ENCODE peak calls at places on chromosome 14, in nine cellular contexts. J, Y, V, Q, B, D, N, W and U are unnamed samples.
A peak's percentile ranks its signal among the peaks of the same experiment; 100 is the strongest.

GRCh38 chr14:78921856-78922255 is 751.7 kb downstream of the NRXN3 start:
- DNase-seq in W (no peak), Y (no peak), Q (no peak), D (no peak), B (peak; percentile 28), N (no peak), J (no peak), V (no peak), U (peak; percentile 16)

GRCh38 chr14:102462391-102462790 is 47.2 kb downstream of the ANKRD9 start:
- DNase-seq in W (no peak), D (no peak), B (no peak), N (no peak), Q (no peak), J (no peak), V (no peak), Y (no peak), U (peak; percentile 36)

GRCh38 chr14:73457050-73457934 is 1.1 kb downstream of the NUMB start:
- DNase-seq in N (no peak), Y (peak; percentile 32), V (peak; percentile 55), W (peak; percentile 41), Q (no peak), B (peak; percentile 63), D (peak; percentile 63), J (peak; percentile 66), U (peak; percentile 83)

GRCh38 chr14:101087614-101088394 is 184.3 kb upstream of the RTL1 start:
- DNase-seq in N (no peak), V (no peak), D (no peak), Y (no peak), J (no peak), Q (no peak), B (no peak), W (no peak), U (no peak)

GRCh38 chr14:22003471-22003870 is 329.9 kb upstream of the OR4E1 start:
- DNase-seq in Q (no peak), B (no peak), Y (no peak), W (no peak), D (no peak), J (no peak), V (no peak), N (no peak), U (no peak)

GRCh38 chr14:43481864-43482263 is 1025.2 kb downstream of the FSCB start:
- DNase-seq in B (no peak), J (peak; percentile 14), V (no peak), Q (no peak), N (no peak), D (no peak), Y (no peak), W (no peak), U (no peak)

GRCh38 chr14:77151245-77151644 is 9.7 kb upstream of the ZDHHC22 start:
- DNase-seq in N (no peak), J (peak; percentile 89), W (peak; percentile 70), Y (peak; percentile 45), Q (no peak), V (peak; percentile 67), B (peak; percentile 71), D (peak; percentile 32), U (peak; percentile 39)

GRCh38 chr14:80213602-80214001 is 2.3 kb upstream of the DIO2 start:
- DNase-seq in W (peak; percentile 25), Y (peak; percentile 49), N (peak; percentile 12), B (peak; percentile 81), J (peak; percentile 86), D (peak; percentile 61), Q (peak; percentile 16), V (peak; percentile 48), U (peak; percentile 90)

GRCh38 chr14:81433378-81433777 is 33.3 kb upstream of the STON2 start:
- DNase-seq in Q (no peak), Y (no peak), D (no peak), N (no peak), W (no peak), J (no peak), V (no peak), B (no peak), U (no peak)

GRCh38 chr14:73755434-73756014 is 41.3 kb upstream of the PNMA1 start:
- DNase-seq in J (no peak), Q (no peak), B (no peak), W (no peak), N (no peak), D (no peak), Y (peak; percentile 24), V (no peak), U (peak; percentile 54)

GRCh38 chr14:47539065-47539464 is 136.3 kb downstream of the MDGA2 start:
- DNase-seq in N (no peak), B (peak; percentile 43), V (peak; percentile 38), D (peak; percentile 37), W (no peak), J (peak; percentile 81), Y (peak; percentile 7), Q (no peak), U (no peak)

GRCh38 chr14:27715561-27715960 is 1051.0 kb upstream of the FOXG1 start:
- DNase-seq in D (no peak), Q (no peak), W (no peak), B (no peak), V (no peak), J (no peak), Y (no peak), N (no peak), U (no peak)

GRCh38 chr14:24368562-24369252 is 723 bp downstream of the NFATC4 start:
- DNase-seq in Y (peak; percentile 53), V (peak; percentile 91), W (peak; percentile 94), J (peak; percentile 87), N (no peak), B (no peak), Q (no peak), D (peak; percentile 90), U (peak; percentile 90)

GRCh38 chr14:99525699-99526080 is 44.5 kb downstream of the CCNK start:
- DNase-seq in B (no peak), D (no peak), Q (no peak), W (peak; percentile 26), N (no peak), J (no peak), Y (no peak), V (no peak), U (no peak)

GRCh38 chr14:51087024-51087423 is 7.9 kb downstream of the TRIM9 start:
- DNase-seq in J (peak; percentile 41), W (no peak), B (peak; percentile 91), Q (peak; percentile 72), Y (no peak), V (no peak), N (peak; percentile 39), D (peak; percentile 43), U (no peak)

GRCh38 chr14:38065101-38065762 is 142.5 kb upstream of the SSTR1 start:
- DNase-seq in N (no peak), Y (peak; percentile 66), D (no peak), B (no peak), W (no peak), V (no peak), J (peak; percentile 29), Q (no peak), U (no peak)

GRCh38 chr14:69133206-69134125 is 19.5 kb downstream of the DCAF5 start:
- DNase-seq in N (no peak), W (peak; percentile 28), V (no peak), Y (no peak), Q (no peak), J (no peak), B (peak; percentile 54), D (peak; percentile 39), U (peak; percentile 87)

GRCh38 chr14:72615511-72616121 is 278.3 kb downstream of the DPF3 start:
- DNase-seq in B (peak; percentile 79), Q (no peak), Y (no peak), D (no peak), N (no peak), J (no peak), V (no peak), W (no peak), U (peak; percentile 60)

GRCh38 chr14:104139460-104140212 is 1.2 kb downstream of the KIF26A start:
- DNase-seq in N (no peak), Q (no peak), W (no peak), V (peak; percentile 92), Y (no peak), D (no peak), B (no peak), J (no peak), U (no peak)

DNA sequence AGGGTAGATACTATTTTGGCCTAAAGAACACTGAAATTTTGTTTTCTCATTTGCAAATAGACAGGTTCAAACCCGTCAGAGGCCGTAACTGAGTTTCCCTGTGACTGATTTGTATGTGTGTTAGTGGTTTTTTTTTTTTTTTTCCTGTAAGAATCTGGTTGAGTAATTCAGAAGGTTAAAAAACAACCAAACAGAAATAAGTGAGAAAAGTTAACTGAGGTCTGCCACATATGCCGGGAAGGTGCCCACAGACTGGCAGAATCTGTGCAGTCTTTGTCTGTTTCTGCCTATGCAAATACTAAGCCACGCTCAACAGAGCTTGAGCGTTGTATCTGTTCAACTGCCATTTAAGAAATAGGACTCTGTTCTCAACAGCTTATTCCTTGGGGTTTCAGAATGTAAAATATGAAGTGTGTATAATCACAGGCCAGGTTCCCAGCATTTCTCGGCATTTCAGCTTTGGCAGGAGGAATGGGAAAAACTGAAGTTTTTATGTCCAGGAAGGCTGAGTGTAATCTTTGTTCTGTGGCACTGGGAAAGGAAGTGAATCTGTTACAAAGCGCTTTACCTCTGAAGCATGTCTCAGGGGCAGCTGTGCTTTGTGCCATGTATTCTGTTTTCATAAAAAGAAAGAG is 181.9 kb downstream of the PRKCH start:
- DNase-seq in B (no peak), W (no peak), N (no peak), J (no peak), Q (no peak), D (no peak), Y (peak; percentile 94), V (no peak), U (no peak)
- TF ChIP-seq EZH2phosphoT487 in B (no peak), W (no peak), N (no peak), J (no peak), Q (no peak), D (no peak), Y (no peak), V (no peak), U (no peak)

GRCh38 chr14:88866305-88866704 is 41.9 kb downstream of the TTC8 start:
- DNase-seq in B (no peak), N (no peak), Q (no peak), Y (no peak), V (peak; percentile 7), W (no peak), D (no peak), J (peak; percentile 27), U (no peak)
- H3K27ac ChIP-seq in B (no peak overlapping the region), N (no peak overlapping the region), Q (no peak overlapping the region), Y (no peak overlapping the region), V (no peak overlapping the region), W (no peak overlapping the region), D (no peak overlapping the region), J (no peak overlapping the region), U (no peak overlapping the region)

GRCh38 chr14:54633076-54633475 is 66.1 kb downstream of the SAMD4A start:
- DNase-seq in Y (no peak), W (no peak), J (no peak), B (no peak), V (no peak), Q (no peak), D (no peak), N (no peak), U (no peak)
- H3K79me2 ChIP-seq in Y (no peaks in the 10 kb centered on the region), W (peaks cover 98% of the 10 kb centered on the region), J (no peaks in the 10 kb centered on the region), B (peaks cover 48% of the 10 kb centered on the region), V (no peaks in the 10 kb centered on the region), Q (no peaks in the 10 kb centered on the region), D (peaks cover 52% of the 10 kb centered on the region), N (no peaks in the 10 kb centered on the region), U (peaks cover 99% of the 10 kb centered on the region)

DNA sequence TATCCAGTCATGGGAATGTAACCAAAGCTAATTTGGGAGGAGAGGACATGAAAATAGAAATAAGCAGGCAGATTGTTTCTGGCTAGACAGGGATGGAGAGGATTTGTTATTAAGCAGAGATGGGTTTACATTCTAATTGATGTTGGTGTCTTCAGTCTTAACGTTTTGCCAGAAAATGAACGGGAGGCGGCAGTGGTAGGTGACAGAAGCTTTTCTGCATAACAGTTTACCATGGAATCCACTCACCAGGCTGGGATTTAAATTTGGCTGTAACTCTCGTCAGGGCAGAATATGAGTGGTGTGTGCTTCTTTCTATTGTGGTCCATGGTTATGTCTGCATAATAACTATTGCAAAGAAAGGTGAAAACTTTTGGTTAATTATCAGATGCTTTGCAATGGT is 50.2 kb upstream of the OTX2 start:
- DNase-seq in J (no peak), B (no peak), V (no peak), D (no peak), W (no peak), N (no peak), Y (no peak), Q (no peak), U (no peak)
- TF ChIP-seq EZH2phosphoT487 in J (no peak), B (no peak), V (no peak), D (no peak), W (no peak), N (no peak), Y (no peak), Q (no peak), U (no peak)